ENCODE peak calls at places on chromosome 22, in four cellular contexts. One of them, this sample, is unnamed.

GRCh38 chr22:30262917-30263741 is 3.5 kb downstream of the OSM start:
- DNase-seq in CD8-positive, alpha-beta T cell: peak; percentile 88
- DNase-seq in astrocyte of the spinal cord: peak; percentile 56
- DNase-seq in nephron progenitor cell: peak; percentile 95
- DNase-seq in this sample: peak; percentile 89

GRCh38 chr22:30324008-30324730 is 2.6 kb downstream of the TBC1D10A start:
- DNase-seq in nephron progenitor cell: no peak
- DNase-seq in astrocyte of the spinal cord: peak; percentile 46
- DNase-seq in CD8-positive, alpha-beta T cell: peak; percentile 46
- DNase-seq in this sample: no peak

GRCh38 chr22:35601743-35602633 is 15.1 kb downstream of the MB start:
- DNase-seq in CD8-positive, alpha-beta T cell: no peak
- DNase-seq in astrocyte of the spinal cord: peak; percentile 27
- DNase-seq in nephron progenitor cell: no peak
- DNase-seq in this sample: no peak

GRCh38 chr22:17057959-17058814 is 26.6 kb upstream of the IL17RA start:
- DNase-seq in CD8-positive, alpha-beta T cell: peak; percentile 44
- DNase-seq in nephron progenitor cell: peak; percentile 71
- DNase-seq in astrocyte of the spinal cord: peak; percentile 52
- DNase-seq in this sample: peak; percentile 79

GRCh38 chr22:41028841-41029240 is 63.6 kb upstream of the EP300 start:
- DNase-seq in nephron progenitor cell: no peak
- DNase-seq in astrocyte of the spinal cord: peak; percentile 89
- DNase-seq in CD8-positive, alpha-beta T cell: no peak
- DNase-seq in this sample: no peak

GRCh38 chr22:20863356-20863755 is 4.5 kb downstream of the SNAP29 start:
- DNase-seq in astrocyte of the spinal cord: no peak
- DNase-seq in CD8-positive, alpha-beta T cell: no peak
- DNase-seq in nephron progenitor cell: no peak
- DNase-seq in this sample: no peak

GRCh38 chr22:17366830-17367229 is 2.4 kb upstream of the CECR2 start:
- DNase-seq in CD8-positive, alpha-beta T cell: no peak
- DNase-seq in astrocyte of the spinal cord: no peak
- DNase-seq in nephron progenitor cell: peak; percentile 68
- DNase-seq in this sample: peak; percentile 70

GRCh38 chr22:17633217-17633997 is 4.9 kb upstream of the ATP6V1E1 start:
- DNase-seq in astrocyte of the spinal cord: peak; percentile 65
- DNase-seq in CD8-positive, alpha-beta T cell: no peak
- DNase-seq in nephron progenitor cell: no peak
- DNase-seq in this sample: no peak

GRCh38 chr22:25765016-25765367 is 23.0 kb downstream of the MYO18B start:
- DNase-seq in nephron progenitor cell: no peak
- DNase-seq in astrocyte of the spinal cord: no peak
- DNase-seq in CD8-positive, alpha-beta T cell: no peak
- DNase-seq in this sample: no peak

GRCh38 chr22:35593885-35594470 is 23.2 kb downstream of the MB start:
- DNase-seq in nephron progenitor cell: no peak
- DNase-seq in CD8-positive, alpha-beta T cell: no peak
- DNase-seq in astrocyte of the spinal cord: no peak
- DNase-seq in this sample: no peak

GRCh38 chr22:27317156-27317555 is 484.4 kb downstream of the MN1 start:
- DNase-seq in astrocyte of the spinal cord: no peak
- DNase-seq in CD8-positive, alpha-beta T cell: no peak
- DNase-seq in nephron progenitor cell: no peak
- DNase-seq in this sample: no peak

GRCh38 chr22:46267431-46268279 is at the start of gene TTC38:
- DNase-seq in astrocyte of the spinal cord: peak; percentile 78
- DNase-seq in nephron progenitor cell: peak; percentile 86
- DNase-seq in CD8-positive, alpha-beta T cell: peak; percentile 52
- DNase-seq in this sample: peak; percentile 74

GRCh38 chr22:46263208-46263575 is at the start of gene PKDREJ:
- DNase-seq in CD8-positive, alpha-beta T cell: no peak
- DNase-seq in astrocyte of the spinal cord: no peak
- DNase-seq in nephron progenitor cell: no peak
- DNase-seq in this sample: no peak

GRCh38 chr22:46260038-46260437 is 3.1 kb downstream of the PKDREJ start:
- DNase-seq in nephron progenitor cell: no peak
- DNase-seq in CD8-positive, alpha-beta T cell: no peak
- DNase-seq in astrocyte of the spinal cord: no peak
- DNase-seq in this sample: no peak

GRCh38 chr22:46259374-46259773 is 3.8 kb downstream of the PKDREJ start:
- DNase-seq in astrocyte of the spinal cord: no peak
- DNase-seq in CD8-positive, alpha-beta T cell: no peak
- DNase-seq in nephron progenitor cell: no peak
- DNase-seq in this sample: no peak

DNA sequence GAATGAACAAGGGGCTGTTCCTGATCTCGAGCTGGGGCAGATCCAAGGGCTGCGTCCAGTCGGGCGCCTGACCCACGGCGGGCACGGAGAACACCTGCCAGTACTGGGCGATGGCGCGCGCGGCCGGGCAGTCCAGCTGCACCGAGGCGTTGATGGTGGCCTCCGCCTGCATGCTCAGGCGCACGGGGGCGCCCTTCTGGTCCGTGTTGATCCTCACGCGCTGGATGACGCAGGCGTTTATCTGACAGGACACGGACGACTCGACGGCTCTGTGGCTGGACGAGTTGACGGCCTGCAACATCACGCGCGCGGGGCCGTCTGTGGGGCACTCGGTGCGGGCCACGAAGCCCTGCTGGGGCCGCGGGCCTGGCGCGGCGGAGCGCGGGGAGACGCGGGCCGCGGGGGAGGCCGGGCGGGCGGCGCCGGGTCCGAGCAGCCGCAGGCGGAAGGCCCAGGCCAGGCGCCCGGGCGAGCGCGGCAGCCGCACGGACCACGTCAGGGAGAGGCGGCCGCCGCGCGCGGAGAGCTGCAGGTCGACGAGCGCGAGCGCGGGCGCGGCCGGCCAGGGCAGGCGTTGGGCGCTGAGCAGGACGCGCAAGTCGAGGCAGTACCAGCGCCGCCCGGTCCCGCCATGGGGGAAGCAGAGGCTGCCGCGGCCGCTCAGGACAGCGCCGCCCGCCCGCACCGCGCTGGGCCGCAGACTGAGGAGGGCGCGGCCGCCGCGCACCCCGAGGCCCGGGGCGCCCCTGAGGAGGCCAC is 515 bp downstream of the PKDREJ start:
- DNase-seq in astrocyte of the spinal cord: peak; percentile 40
- DNase-seq in CD8-positive, alpha-beta T cell: peak; percentile 34
- DNase-seq in nephron progenitor cell: peak; percentile 50
- DNase-seq in this sample: peak; percentile 69
- TF ChIP-seq CTCF in astrocyte of the spinal cord: peak; percentile 49
- TF ChIP-seq CTCF in CD8-positive, alpha-beta T cell: no peak
- TF ChIP-seq CTCF in nephron progenitor cell: peak; percentile 9
- TF ChIP-seq CTCF in this sample: peak; percentile 20

GRCh38 chr22:45336971-45337431 is 27.3 kb downstream of the FAM118A start:
- DNase-seq in nephron progenitor cell: no peak
- DNase-seq in astrocyte of the spinal cord: peak; percentile 50
- DNase-seq in CD8-positive, alpha-beta T cell: peak; percentile 63
- DNase-seq in this sample: no peak

GRCh38 chr22:45334528-45334927 is 24.8 kb downstream of the FAM118A start:
- DNase-seq in astrocyte of the spinal cord: no peak
- DNase-seq in CD8-positive, alpha-beta T cell: no peak
- DNase-seq in nephron progenitor cell: no peak
- DNase-seq in this sample: no peak

GRCh38 chr22:45334068-45334467 is 24.3 kb downstream of the FAM118A start:
- DNase-seq in astrocyte of the spinal cord: no peak
- DNase-seq in nephron progenitor cell: no peak
- DNase-seq in CD8-positive, alpha-beta T cell: no peak
- DNase-seq in this sample: no peak

GRCh38 chr22:45335854-45336492 is 26.2 kb downstream of the FAM118A start:
- DNase-seq in astrocyte of the spinal cord: no peak
- DNase-seq in CD8-positive, alpha-beta T cell: no peak
- DNase-seq in nephron progenitor cell: no peak
- DNase-seq in this sample: no peak

GRCh38 chr22:45335021-45335818 is 25.5 kb downstream of the FAM118A start:
- DNase-seq in CD8-positive, alpha-beta T cell: no peak
- DNase-seq in astrocyte of the spinal cord: no peak
- DNase-seq in nephron progenitor cell: peak; percentile 51
- DNase-seq in this sample: peak; percentile 19
- TF ChIP-seq CTCF in CD8-positive, alpha-beta T cell: no peak
- TF ChIP-seq CTCF in astrocyte of the spinal cord: peak; percentile 12
- TF ChIP-seq CTCF in nephron progenitor cell: peak; percentile 33
- TF ChIP-seq CTCF in this sample: peak; percentile 8

DNA sequence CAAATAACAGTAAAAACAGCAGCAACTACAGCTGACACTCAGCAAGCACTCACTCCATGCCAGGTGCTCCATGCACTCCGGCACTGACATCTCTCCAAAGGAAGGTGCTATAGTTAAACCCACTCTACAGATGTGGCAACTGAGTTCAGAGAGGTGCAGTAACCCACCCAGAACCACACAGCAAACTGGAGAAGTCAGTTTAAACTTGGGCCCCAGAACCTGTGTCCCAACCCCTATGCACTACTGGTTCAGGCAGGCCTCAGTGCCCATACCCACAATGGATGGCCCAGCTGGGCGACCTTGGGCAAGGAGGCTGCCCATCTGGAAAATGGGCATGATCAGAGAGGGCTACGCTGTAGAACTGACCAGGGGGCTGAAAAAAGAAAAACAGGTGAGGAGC is 26.4 kb upstream of the TCF20 start:
- DNase-seq in astrocyte of the spinal cord: no peak
- DNase-seq in nephron progenitor cell: no peak
- DNase-seq in CD8-positive, alpha-beta T cell: no peak
- DNase-seq in this sample: no peak
- TF ChIP-seq CTCF in astrocyte of the spinal cord: no peak
- TF ChIP-seq CTCF in nephron progenitor cell: no peak
- TF ChIP-seq CTCF in CD8-positive, alpha-beta T cell: no peak
- TF ChIP-seq CTCF in this sample: no peak

GRCh38 chr22:34057726-34058125 is 137.4 kb upstream of the LARGE1 start:
- DNase-seq in nephron progenitor cell: no peak
- DNase-seq in CD8-positive, alpha-beta T cell: no peak
- DNase-seq in astrocyte of the spinal cord: no peak
- DNase-seq in this sample: no peak
- TF ChIP-seq CTCF in nephron progenitor cell: no peak
- TF ChIP-seq CTCF in CD8-positive, alpha-beta T cell: no peak
- TF ChIP-seq CTCF in astrocyte of the spinal cord: no peak
- TF ChIP-seq CTCF in this sample: no peak

GRCh38 chr22:49008682-49009235 is 818.9 kb downstream of the BRD1 start:
- DNase-seq in CD8-positive, alpha-beta T cell: no peak
- DNase-seq in nephron progenitor cell: no peak
- DNase-seq in astrocyte of the spinal cord: no peak
- DNase-seq in this sample: no peak

GRCh38 chr22:49005557-49005956 is 822.1 kb downstream of the BRD1 start:
- DNase-seq in astrocyte of the spinal cord: no peak
- DNase-seq in CD8-positive, alpha-beta T cell: no peak
- DNase-seq in nephron progenitor cell: no peak
- DNase-seq in this sample: no peak

GRCh38 chr22:49006207-49007012 is 821.3 kb downstream of the BRD1 start:
- DNase-seq in astrocyte of the spinal cord: no peak
- DNase-seq in CD8-positive, alpha-beta T cell: no peak
- DNase-seq in nephron progenitor cell: no peak
- DNase-seq in this sample: no peak

GRCh38 chr22:49009359-49010063 is 818.2 kb downstream of the BRD1 start:
- DNase-seq in CD8-positive, alpha-beta T cell: no peak
- DNase-seq in nephron progenitor cell: no peak
- DNase-seq in astrocyte of the spinal cord: no peak
- DNase-seq in this sample: no peak

GRCh38 chr22:49007013-49007653 is 820.5 kb downstream of the BRD1 start:
- DNase-seq in CD8-positive, alpha-beta T cell: no peak
- DNase-seq in nephron progenitor cell: no peak
- DNase-seq in astrocyte of the spinal cord: no peak
- DNase-seq in this sample: no peak
- TF ChIP-seq CTCF in CD8-positive, alpha-beta T cell: no peak
- TF ChIP-seq CTCF in nephron progenitor cell: no peak
- TF ChIP-seq CTCF in astrocyte of the spinal cord: no peak
- TF ChIP-seq CTCF in this sample: no peak

GRCh38 chr22:38435010-38435409 is 20.0 kb downstream of the KCNJ4 start:
- DNase-seq in astrocyte of the spinal cord: no peak
- DNase-seq in nephron progenitor cell: no peak
- DNase-seq in CD8-positive, alpha-beta T cell: no peak
- DNase-seq in this sample: no peak
- TF ChIP-seq CTCF in astrocyte of the spinal cord: no peak
- TF ChIP-seq CTCF in nephron progenitor cell: no peak
- TF ChIP-seq CTCF in CD8-positive, alpha-beta T cell: no peak
- TF ChIP-seq CTCF in this sample: no peak

GRCh38 chr22:38943181-38943580 is 14.2 kb upstream of the APOBEC3A start:
- DNase-seq in astrocyte of the spinal cord: no peak
- DNase-seq in nephron progenitor cell: no peak
- DNase-seq in CD8-positive, alpha-beta T cell: no peak
- DNase-seq in this sample: no peak
- TF ChIP-seq CTCF in astrocyte of the spinal cord: no peak
- TF ChIP-seq CTCF in nephron progenitor cell: no peak
- TF ChIP-seq CTCF in CD8-positive, alpha-beta T cell: no peak
- TF ChIP-seq CTCF in this sample: no peak

GRCh38 chr22:24443668-24444067 is 16.3 kb downstream of the ADORA2A start:
- DNase-seq in astrocyte of the spinal cord: no peak
- DNase-seq in nephron progenitor cell: no peak
- DNase-seq in CD8-positive, alpha-beta T cell: no peak
- DNase-seq in this sample: no peak

GRCh38 chr22:24446291-24446611 is 18.9 kb downstream of the ADORA2A start:
- DNase-seq in astrocyte of the spinal cord: no peak
- DNase-seq in nephron progenitor cell: no peak
- DNase-seq in CD8-positive, alpha-beta T cell: no peak
- DNase-seq in this sample: no peak

GRCh38 chr22:24444251-24444650 is 16.9 kb downstream of the ADORA2A start:
- DNase-seq in astrocyte of the spinal cord: no peak
- DNase-seq in nephron progenitor cell: no peak
- DNase-seq in CD8-positive, alpha-beta T cell: no peak
- DNase-seq in this sample: no peak

GRCh38 chr22:24444729-24445466 is 17.5 kb downstream of the ADORA2A start:
- DNase-seq in astrocyte of the spinal cord: no peak
- DNase-seq in nephron progenitor cell: peak; percentile 43
- DNase-seq in CD8-positive, alpha-beta T cell: no peak
- DNase-seq in this sample: no peak

DNA sequence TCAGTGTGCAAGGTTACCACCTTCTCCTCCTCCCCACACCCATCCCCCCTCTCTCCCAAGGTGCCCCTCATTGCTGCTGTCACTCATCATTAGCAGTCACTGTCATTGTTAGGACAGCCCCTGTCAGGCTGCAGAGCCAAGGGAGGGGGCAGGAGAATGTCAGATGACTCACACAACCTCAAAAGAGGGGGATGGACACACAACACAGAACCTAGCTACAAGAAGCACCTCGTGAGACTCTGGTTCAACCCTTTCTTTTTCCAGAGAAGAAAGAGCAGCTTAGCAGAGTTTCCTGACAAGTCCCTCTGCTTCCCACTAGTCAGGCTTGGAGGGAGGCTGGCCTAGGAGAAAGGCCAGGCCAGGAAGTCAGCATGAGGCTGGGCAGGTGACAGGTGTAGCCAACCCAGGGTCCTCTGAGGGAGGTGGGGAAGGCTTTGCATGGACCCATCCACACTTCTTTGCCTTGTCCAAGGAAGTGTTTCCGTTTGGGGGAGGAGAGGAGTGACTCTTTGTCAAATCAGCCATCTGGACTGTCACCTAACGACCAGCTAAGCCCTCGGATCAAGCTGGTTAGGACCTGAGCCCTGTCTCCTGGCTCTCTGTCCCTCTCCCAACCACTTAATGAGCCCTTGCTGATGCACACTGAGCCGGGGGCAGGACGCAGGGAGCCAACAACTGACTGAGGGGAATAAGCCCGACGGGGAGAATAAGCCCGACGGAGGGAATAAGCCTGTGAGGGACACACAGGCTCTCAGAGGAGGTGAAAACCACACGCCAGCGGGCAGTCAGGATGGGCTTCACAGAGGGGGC is 18.3 kb downstream of the ADORA2A start:
- DNase-seq in nephron progenitor cell: no peak
- DNase-seq in astrocyte of the spinal cord: no peak
- DNase-seq in CD8-positive, alpha-beta T cell: no peak
- DNase-seq in this sample: no peak
- TF ChIP-seq CTCF in nephron progenitor cell: no peak
- TF ChIP-seq CTCF in astrocyte of the spinal cord: no peak
- TF ChIP-seq CTCF in CD8-positive, alpha-beta T cell: no peak
- TF ChIP-seq CTCF in this sample: no peak

This sample was measured in endothelial cell.